ENCODE peak calls at places on chromosome 22, in nine cellular contexts. Z is epithelial cell of proximal tubule, S is fibroblast of lung, U is AG10803, B is lower lobe of right lung, X is cardiac muscle cell, W is adrenal gland, Y is kidney, R is HCT116. L is an unnamed sample.

GRCh38 chr22:50469377-50470305 is 5.2 kb downstream of the SBF1 start:
- DNase-seq in X (peak), U (peak), S (peak), Y (peak), R (peak), Z (no peak), B (peak), W (peak), L (peak)

GRCh38 chr22:49943405-49943765 is 17.2 kb upstream of the PIM3 start:
- DNase-seq in B (no peak), W (no peak), Y (no peak), S (no peak), R (no peak), X (no peak), U (no peak), Z (no peak), L (no peak)

GRCh38 chr22:28075260-28075981 is 156.4 kb upstream of the PITPNB start:
- DNase-seq in Y (no peak), X (peak), R (no peak), B (peak), W (peak), Z (peak), U (peak), S (peak), L (peak)

GRCh38 chr22:43238526-43239006 is 51.6 kb upstream of the TTLL12 start:
- DNase-seq in S (no peak), X (no peak), B (no peak), W (no peak), Y (no peak), U (no peak), R (no peak), Z (no peak), L (no peak)

GRCh38 chr22:30870451-30871345 is 97.9 kb downstream of the MORC2 start:
- DNase-seq in S (no peak), W (no peak), R (no peak), Y (peak), Z (no peak), X (no peak), B (peak), U (no peak), L (no peak)

GRCh38 chr22:44391481-44392445 is 79.0 kb upstream of the SHISAL1 start:
- DNase-seq in B (no peak), U (no peak), Z (no peak), W (peak), X (no peak), R (no peak), S (no peak), Y (peak), L (no peak)

GRCh38 chr22:20206709-20207215 is 55.9 kb upstream of the CCDC188 start:
- DNase-seq in Y (no peak), Z (no peak), X (peak), B (peak), R (no peak), S (peak), W (no peak), U (peak), L (no peak)

GRCh38 chr22:19289475-19290161 is 1.9 kb downstream of the CLTCL1 start:
- DNase-seq in S (peak), W (no peak), Z (no peak), Y (no peak), U (peak), R (no peak), X (peak), B (no peak), L (no peak)

GRCh38 chr22:25062378-25063095 is 110.0 kb downstream of the KIAA1671 start:
- DNase-seq in Y (no peak), R (no peak), B (no peak), W (no peak), X (no peak), U (no peak), Z (no peak), S (no peak), L (no peak)

GRCh38 chr22:49331223-49331815 is 496.4 kb downstream of the BRD1 start:
- DNase-seq in S (no peak), B (peak), X (no peak), U (no peak), W (no peak), Y (peak), Z (no peak), R (no peak), L (no peak)

GRCh38 chr22:25876871-25877270 is 134.9 kb downstream of the MYO18B start:
- DNase-seq in R (no peak), U (no peak), X (no peak), Z (no peak), S (no peak), Y (no peak), W (no peak), B (no peak), L (no peak)

GRCh38 chr22:19523240-19524169 is 705 bp downstream of the CLDN5 start:
- DNase-seq in X (peak), U (peak), W (no peak), B (no peak), Y (no peak), Z (no peak), R (no peak), S (peak), L (no peak)

GRCh38 chr22:26548984-26549383 is 36.7 kb upstream of the TFIP11 start:
- DNase-seq in R (no peak), U (no peak), Z (no peak), S (no peak), Y (no peak), W (no peak), B (no peak), X (no peak), L (no peak)

GRCh38 chr22:48740731-48741405 is 1086.8 kb downstream of the BRD1 start:
- DNase-seq in U (no peak), R (no peak), Z (no peak), S (no peak), W (peak), B (no peak), Y (peak), X (no peak), L (no peak)

GRCh38 chr22:44351685-44352377 is 39.1 kb upstream of the SHISAL1 start:
- DNase-seq in W (peak), B (no peak), Y (peak), S (peak), X (peak), R (no peak), U (peak), Z (peak), L (no peak)

GRCh38 chr22:43666511-43666910 is 145.6 kb downstream of the EFCAB6 start:
- DNase-seq in Y (no peak), X (peak), W (no peak), U (no peak), B (no peak), R (no peak), S (no peak), Z (no peak), L (no peak)

GRCh38 chr22:35809816-35810215 is 92.1 kb downstream of the APOL5 start:
- DNase-seq in X (no peak), W (no peak), Y (no peak), Z (no peak), R (no peak), S (no peak), B (no peak), U (no peak), L (no peak)

GRCh38 chr22:49090061-49090852 is 737.4 kb downstream of the BRD1 start:
- DNase-seq in X (no peak), W (no peak), Y (peak), R (no peak), S (no peak), Z (no peak), B (no peak), U (no peak), L (no peak)

GRCh38 chr22:19962909-19963806 is 21.5 kb upstream of the TXNRD2 start:
- DNase-seq in B (peak), X (no peak), W (peak), S (no peak), Z (no peak), R (peak), Y (peak), U (peak), L (no peak)

GRCh38 chr22:20750461-20751184 is 23.3 kb upstream of the SERPIND1 start:
- DNase-seq in S (peak), Y (peak), W (peak), U (peak), X (peak), Z (peak), B (no peak), R (no peak), L (peak)

GRCh38 chr22:42937164-42937854 is 77.6 kb downstream of the PACSIN2 start:
- DNase-seq in Z (no peak), B (peak), R (peak), U (peak), W (peak), X (peak), S (peak), Y (peak), L (no peak)

GRCh38 chr22:20981787-20982562 is at the start of gene LZTR1:
- DNase-seq in Y (peak), U (peak), S (peak), Z (no peak), W (peak), R (peak), X (peak), B (peak), L (peak)

GRCh38 chr22:19820880-19821522 is 33.7 kb downstream of the GNB1L start:
- DNase-seq in R (no peak), X (no peak), U (no peak), B (peak), Z (no peak), W (no peak), S (no peak), Y (no peak), L (no peak)

GRCh38 chr22:29382575-29383328 is 5.6 kb downstream of the AP1B1 start:
- DNase-seq in B (no peak), Y (no peak), X (no peak), S (no peak), W (peak), R (no peak), U (no peak), Z (no peak), L (no peak)

GRCh38 chr22:49659924-49660315 is 167.8 kb downstream of the BRD1 start:
- DNase-seq in R (no peak), Y (no peak), Z (no peak), S (no peak), B (peak), U (no peak), X (no peak), W (no peak), L (no peak)

DNA sequence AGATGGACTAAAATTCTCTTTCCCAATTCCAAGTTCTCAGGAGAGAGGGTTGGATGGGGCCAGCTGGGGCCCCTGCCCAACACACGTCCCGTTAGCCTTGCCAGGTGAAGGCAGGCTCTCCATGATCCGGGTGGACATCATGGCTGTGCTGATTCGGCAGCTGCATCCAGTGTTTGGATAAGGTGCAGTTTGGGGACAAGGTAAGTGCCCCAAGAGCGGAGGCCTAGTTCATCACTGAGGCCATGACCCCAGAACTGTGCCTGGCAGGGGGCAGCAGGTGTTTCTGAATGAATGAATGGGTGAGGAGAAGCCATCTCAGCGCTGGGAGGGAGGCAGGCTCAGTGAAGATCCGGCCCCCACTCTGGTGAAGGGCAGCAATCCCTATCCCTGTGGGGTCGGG is 520.4 kb downstream of the TBC1D22A start:
- DNase-seq in Z (no peak), U (no peak), X (no peak), Y (peak), S (no peak), R (no peak), W (no peak), B (no peak), L (no peak)
- TF ChIP-seq CTCF in Z (no peak), U (no peak), X (no peak), Y (no peak), S (no peak), R (no peak), W (no peak), B (no peak), L (no peak)

DNA sequence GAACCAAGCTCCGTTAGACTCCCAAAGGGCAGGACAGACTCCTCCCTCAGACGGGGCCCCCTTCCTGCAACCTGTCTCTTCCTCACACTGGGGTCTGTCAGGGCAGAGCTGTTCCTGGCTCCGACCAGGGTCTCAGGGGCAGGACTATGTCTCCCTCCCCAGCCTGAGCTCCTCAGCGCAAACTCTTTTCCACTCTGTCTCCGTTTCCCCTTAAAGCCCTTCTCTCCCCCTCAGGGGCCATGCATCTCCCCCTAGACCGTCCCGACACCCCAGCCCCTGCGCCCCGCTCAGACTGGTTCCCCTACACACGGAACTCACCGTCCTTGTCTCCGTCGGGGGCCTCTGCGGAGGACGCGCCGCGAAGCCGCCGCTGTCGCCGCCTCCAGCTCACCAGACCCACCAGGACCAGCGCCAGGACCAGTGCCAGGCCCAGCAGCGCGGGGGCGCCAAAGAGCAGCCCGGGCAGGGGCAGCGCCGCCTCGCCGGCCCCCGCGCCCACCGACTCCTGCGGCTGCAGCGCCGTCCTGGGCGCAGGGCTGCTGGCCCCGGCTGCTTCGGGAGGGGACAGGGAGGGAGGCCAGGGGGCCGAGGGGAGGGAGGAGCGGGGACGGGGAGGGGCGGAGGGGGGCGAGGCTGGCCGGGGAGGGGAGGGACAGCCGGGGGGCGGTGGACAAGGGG is 684 bp downstream of the TNFRSF13C start:
- DNase-seq in B (peak), Y (no peak), Z (no peak), R (no peak), U (peak), S (peak), X (peak), W (peak), L (peak)
- H3K4me3 ChIP-seq in B (peak), Y (no peak), Z (peak), R (no peak), U (peak), S (no peak), X (peak), W (no peak), L (peak)

GRCh38 chr22:32823024-32823730 is 21.7 kb downstream of the TIMP3 start:
- DNase-seq in S (no peak), R (peak), W (no peak), Y (no peak), X (peak), Z (no peak), B (no peak), U (no peak), L (no peak)
- TF ChIP-seq CTCF in S (peak), R (peak), W (peak), Y (peak), X (peak), Z (peak), B (peak), U (peak), L (peak)

GRCh38 chr22:17920145-17920605 is 104.2 kb downstream of the MICAL3 start:
- DNase-seq in Y (peak), U (no peak), R (no peak), Z (no peak), W (peak), S (peak), B (no peak), X (peak), L (no peak)
- H3K4me3 ChIP-seq in Y (no peak), U (no peak), R (no peak), Z (no peak), W (no peak), S (no peak), B (peak), X (no peak), L (no peak)

GRCh38 chr22:22955276-22955798 is 67.7 kb downstream of the IGLL5 start:
- DNase-seq in R (no peak), X (no peak), W (no peak), B (no peak), Y (no peak), S (no peak), U (no peak), Z (no peak), L (no peak)
- TF ChIP-seq CTCF in R (no peak), X (no peak), W (no peak), B (no peak), Y (no peak), S (no peak), U (no peak), Z (no peak), L (no peak)

GRCh38 chr22:46604306-46604690 is 15.9 kb upstream of the GRAMD4 start:
- DNase-seq in W (peak), Y (no peak), R (no peak), U (peak), X (peak), S (peak), B (peak), Z (no peak), L (no peak)
- H3K4me3 ChIP-seq in W (no peak), Y (no peak), R (no peak), U (no peak), X (no peak), S (no peak), B (no peak), Z (no peak), L (no peak)

DNA sequence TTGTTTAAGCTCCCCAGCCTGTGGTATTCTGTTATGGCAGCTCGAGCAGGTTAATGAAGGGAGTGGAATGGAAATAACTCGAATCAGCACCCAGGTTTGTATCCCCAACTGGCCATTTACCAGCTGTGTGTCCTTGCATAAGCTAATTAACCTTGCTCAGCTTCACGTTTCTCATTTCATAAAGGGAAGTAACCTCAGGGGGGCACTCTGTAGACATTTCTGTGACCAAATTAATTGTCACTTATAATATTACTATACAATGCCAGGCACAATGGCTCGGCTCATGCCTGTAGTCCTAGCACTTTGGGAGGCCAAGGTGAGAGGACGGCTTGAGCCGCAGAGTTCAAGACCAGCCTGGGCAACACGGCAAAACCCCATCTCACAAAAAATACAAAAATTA is 13.8 kb downstream of the ADA2 start:
- DNase-seq in W (no peak), R (no peak), X (peak), U (no peak), Z (no peak), S (no peak), Y (peak), B (no peak), L (no peak)
- TF ChIP-seq CTCF in W (no peak), R (peak), X (no peak), U (no peak), Z (peak), S (no peak), Y (no peak), B (no peak), L (no peak)

GRCh38 chr22:40281717-40282116 is 64.6 kb upstream of the ADSL start:
- DNase-seq in X (no peak), W (no peak), Y (no peak), Z (no peak), U (no peak), S (no peak), R (no peak), B (no peak), L (no peak)

GRCh38 chr22:40279017-40279416 is 67.3 kb upstream of the ADSL start:
- DNase-seq in Z (no peak), R (no peak), U (no peak), W (no peak), Y (no peak), X (no peak), B (no peak), S (no peak), L (no peak)

GRCh38 chr22:40271440-40271839 is 74.9 kb upstream of the ADSL start:
- DNase-seq in B (no peak), W (no peak), R (no peak), Y (no peak), X (no peak), Z (no peak), S (no peak), U (no peak), L (no peak)

GRCh38 chr22:40273319-40273718 is 73.0 kb upstream of the ADSL start:
- DNase-seq in S (no peak), Y (no peak), Z (no peak), B (no peak), R (no peak), W (no peak), X (no peak), U (no peak), L (no peak)

DNA sequence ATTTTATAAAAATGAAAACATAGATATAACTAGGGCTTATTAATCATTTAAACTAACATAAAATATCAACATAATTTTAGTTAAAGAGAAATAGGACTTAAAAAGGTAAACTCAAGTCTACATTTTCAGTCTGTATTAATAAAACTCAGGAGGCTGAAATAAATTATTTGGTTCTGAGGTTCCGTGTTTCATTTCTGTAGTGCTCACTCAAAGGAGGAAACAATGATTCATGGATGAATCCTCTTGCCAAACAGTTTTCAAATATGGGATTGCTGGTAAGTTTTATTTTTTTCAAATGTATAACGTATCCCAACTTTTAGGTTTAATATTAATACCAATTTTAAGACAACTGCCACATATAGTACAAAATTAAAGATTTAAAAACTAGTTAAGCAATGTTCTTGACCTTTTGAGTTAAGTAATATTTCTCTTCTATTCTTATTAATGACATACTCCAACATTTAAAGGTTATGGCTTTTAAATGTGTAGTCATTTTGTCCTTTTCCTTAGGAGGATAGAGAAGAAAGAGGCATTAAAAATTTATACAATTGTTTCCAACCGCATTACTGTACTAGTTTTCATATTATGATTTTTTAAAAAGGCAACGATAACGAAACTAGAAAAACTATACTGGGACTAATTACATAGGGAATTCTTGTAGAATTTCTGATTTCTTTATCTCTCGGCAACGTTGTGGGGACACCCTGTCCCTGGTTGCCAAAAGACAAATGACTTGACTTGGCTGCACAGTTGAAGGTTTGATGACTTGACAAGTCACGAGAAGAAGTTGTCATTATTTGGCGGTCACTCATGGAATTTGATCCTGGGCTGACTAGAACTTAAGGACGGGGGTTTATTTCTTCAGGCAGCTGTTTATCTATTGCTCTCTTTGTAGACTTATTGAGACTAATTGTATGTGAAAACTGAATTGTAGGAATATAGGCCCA is 69.2 kb upstream of the ADSL start:
- DNase-seq in W (peak), S (peak), U (peak), X (peak), Z (no peak), Y (no peak), B (no peak), R (no peak), L (peak)
- H3K4me3 ChIP-seq in W (no peak), S (peak), U (peak), X (no peak), Z (peak), Y (peak), B (peak), R (no peak), L (peak)

DNA sequence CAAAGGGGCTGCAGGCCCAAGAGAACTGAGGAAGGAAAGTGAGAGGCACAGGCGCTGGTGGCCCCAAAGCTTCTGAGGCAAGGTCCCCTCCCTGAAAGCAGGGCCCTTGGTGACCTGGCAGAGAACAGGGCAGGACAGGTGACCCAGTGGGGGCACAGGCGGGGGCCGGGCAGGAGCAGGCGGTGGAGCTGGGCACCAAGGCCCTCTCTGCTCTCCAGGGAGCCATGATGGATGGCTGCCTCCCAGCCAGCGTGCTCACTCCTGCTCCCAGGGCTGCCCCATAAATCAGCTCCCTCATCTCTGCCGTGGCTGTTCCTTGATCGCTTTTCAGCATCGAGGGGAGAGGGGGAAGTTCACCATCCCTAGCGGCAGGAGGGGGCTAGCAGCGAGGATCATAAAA is 22.0 kb upstream of the ELFN2 start:
- DNase-seq in S (no peak), X (no peak), B (no peak), R (no peak), U (no peak), W (no peak), Y (peak), Z (no peak), L (no peak)
- TF ChIP-seq CTCF in S (no peak), X (no peak), B (no peak), R (no peak), U (no peak), W (no peak), Y (no peak), Z (no peak), L (no peak)